ENCODE peak calls at places on chromosomes 3 and 15, in six cellular contexts. O is H1, J is K562, M is GM12878, U is HepG2, B is SK-N-SH. R is an unnamed sample.

GRCh38 chr3:32422943-32423342 is 31.3 kb downstream of the CMTM7 start:
- DNase-seq in J (no peak), O (no peak), U (no peak), B (no peak), M (no peak), R (no peak)

GRCh38 chr15:81015595-81016252 is 15.0 kb downstream of the TLNRD1 start:
- DNase-seq in J (no peak), O (no peak), M (no peak), U (no peak), B (peak), R (no peak)

GRCh38 chr3:10025205-10026083 is 793 bp upstream of the FANCD2 start:
- DNase-seq in M (no peak), B (no peak), J (no peak), O (no peak), U (no peak), R (no peak)

GRCh38 chr15:60370804-60371700 is 26.7 kb downstream of the ANXA2 start:
- DNase-seq in B (no peak), O (no peak), M (no peak), U (peak), J (no peak), R (peak)

GRCh38 chr3:72924055-72924454 is 36.2 kb downstream of the GXYLT2 start:
- DNase-seq in U (no peak), J (no peak), M (no peak), O (no peak), B (no peak), R (no peak)

GRCh38 chr3:58793052-58793451 is 126.5 kb upstream of the FAM3D start:
- DNase-seq in M (no peak), O (no peak), U (no peak), J (no peak), B (no peak), R (no peak)

GRCh38 chr3:10495003-10495402 is 10.4 kb downstream of the ATP2B2 start:
- DNase-seq in O (no peak), U (peak), B (peak), J (peak), M (no peak), R (peak)

GRCh38 chr3:141306922-141307321 is 61.4 kb upstream of the ZBTB38 start:
- DNase-seq in J (no peak), B (no peak), M (no peak), U (no peak), O (no peak), R (no peak)

GRCh38 chr3:177282028-177282655 is 84.9 kb upstream of the TBL1XR1 start:
- DNase-seq in J (no peak), U (no peak), M (no peak), O (no peak), B (no peak), R (no peak)

GRCh38 chr3:190912736-190913135 is 50.2 kb upstream of the GMNC start:
- DNase-seq in U (no peak), J (no peak), O (no peak), M (no peak), B (no peak), R (no peak)

GRCh38 chr3:61562810-61563613 is 1.6 kb downstream of the PTPRG start:
- DNase-seq in B (peak), U (peak), O (no peak), J (no peak), M (no peak), R (no peak)

GRCh38 chr3:31364711-31365110 is 168.0 kb upstream of the STT3B start:
- DNase-seq in O (no peak), J (no peak), M (no peak), U (no peak), B (no peak), R (no peak)
- TF ChIP-seq CTCF in O (no peak), J (no peak), M (no peak), U (no peak), B (peak), R (no peak)

DNA sequence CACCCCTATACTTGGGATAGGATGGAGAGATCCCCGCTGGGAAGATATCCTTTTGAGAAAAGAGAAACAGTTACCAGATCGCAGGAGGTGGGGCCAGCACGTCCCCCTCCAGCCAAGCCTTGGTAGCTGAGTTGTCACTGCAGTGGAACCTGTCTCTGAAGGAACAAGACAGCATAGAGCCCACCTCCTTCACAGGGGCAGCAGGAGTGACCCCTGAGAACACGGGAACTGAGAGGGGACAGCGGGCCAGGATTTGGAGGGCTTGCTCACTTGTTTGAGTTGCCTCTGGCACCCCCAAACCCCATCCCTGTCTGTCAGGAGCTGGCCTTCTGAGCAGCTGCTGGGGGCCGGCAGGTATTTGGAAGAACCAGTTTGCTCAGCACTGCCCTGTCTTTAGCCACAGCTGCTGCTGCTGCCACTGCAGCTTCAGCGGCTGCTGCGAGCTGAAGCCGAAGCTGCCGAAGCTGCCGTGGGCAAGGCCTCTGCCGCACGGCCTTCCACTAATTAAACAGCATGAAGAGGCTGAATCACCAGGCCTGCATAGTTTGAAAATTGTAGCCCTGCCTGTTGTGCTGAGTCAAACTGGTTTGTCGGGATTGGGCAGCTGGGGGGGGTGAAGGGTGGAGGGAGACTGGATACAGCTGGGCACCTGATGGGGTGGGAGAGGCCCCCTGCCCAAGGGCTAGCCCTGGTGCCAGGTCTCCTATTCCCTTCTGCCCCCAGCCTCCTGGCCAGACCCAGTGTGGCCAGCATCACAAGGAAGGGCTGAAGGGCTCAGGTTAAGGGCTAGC is 4.0 kb downstream of the EPHB3 start:
- DNase-seq in B (peak), M (no peak), O (no peak), J (no peak), U (no peak), R (peak)
- TF ChIP-seq RAD21 in B (peak), M (no peak), O (no peak), J (no peak), U (no peak), R (no peak)

GRCh38 chr15:97745481-97746071 is 214.9 kb upstream of the ARRDC4 start:
- DNase-seq in U (peak), J (peak), M (no peak), B (peak), O (no peak), R (no peak)
- TF ChIP-seq SIN3A in U (no peak), J (no peak), M (no peak), B (no peak), O (no peak), R (no peak)

DNA sequence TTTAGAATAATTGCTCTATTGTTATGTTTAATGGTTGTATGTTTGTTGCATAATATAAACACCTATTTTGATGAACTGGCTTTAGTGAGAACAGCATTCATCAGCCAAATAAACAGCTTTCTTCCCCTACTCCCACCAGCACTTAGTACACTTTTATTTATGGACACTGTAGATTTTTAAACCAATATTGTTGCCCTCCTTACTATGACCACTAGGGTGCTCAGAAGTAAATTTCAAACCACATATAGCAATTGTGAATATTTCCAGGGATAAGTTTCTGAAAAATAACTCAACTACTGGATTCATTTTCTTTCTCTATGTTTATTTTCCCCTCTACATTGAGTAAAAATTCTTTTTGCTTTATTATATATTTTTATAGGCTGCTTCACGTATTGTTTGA is 84.7 kb upstream of the PTX3 start:
- DNase-seq in M (no peak), J (no peak), B (no peak), O (no peak), U (no peak), R (no peak)
- TF ChIP-seq CTCF in M (no peak), J (no peak), B (peak), O (peak), U (no peak), R (peak)

DNA sequence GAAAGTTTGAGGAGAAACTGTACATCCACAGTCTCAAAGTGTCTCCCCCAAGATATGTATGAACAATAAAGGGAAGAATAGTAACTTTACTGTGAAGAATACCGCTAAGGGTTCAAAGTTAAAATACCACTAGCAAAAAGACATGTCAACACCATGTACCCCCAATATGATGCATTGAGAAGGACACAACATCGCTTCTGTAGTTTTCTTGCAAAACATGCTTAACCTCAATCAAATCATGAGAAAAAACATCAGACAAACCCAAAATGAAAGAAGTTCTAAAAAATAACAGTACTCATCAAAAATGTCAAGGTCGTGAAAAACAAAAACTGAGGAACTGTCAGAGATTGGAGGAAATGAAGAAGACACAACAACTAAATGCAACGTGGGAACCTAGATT is 3.6 kb downstream of the HERC1 start:
- DNase-seq in M (no peak), J (no peak), U (no peak), O (no peak), B (no peak), R (no peak)
- TF ChIP-seq RAD21 in M (no peak), J (no peak), U (no peak), O (no peak), B (no peak), R (no peak)

DNA sequence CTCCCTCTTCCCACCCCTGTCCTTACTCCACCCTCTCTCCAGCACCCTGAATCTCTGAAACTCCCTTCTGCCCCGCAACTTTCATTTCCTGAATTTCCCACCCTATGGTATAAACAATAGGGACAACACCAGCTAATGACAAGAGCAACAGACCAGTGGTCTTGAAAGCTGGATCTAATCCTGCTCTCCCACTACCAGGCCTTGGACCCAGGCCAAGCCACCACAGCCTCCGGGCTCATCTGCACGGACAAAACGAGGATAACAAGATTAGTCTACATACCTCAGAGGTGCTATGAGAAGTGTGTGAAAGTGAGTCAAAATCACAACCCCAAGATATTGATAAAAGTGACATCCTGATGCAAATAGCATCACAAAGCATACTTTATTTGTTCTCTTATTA is 128.6 kb downstream of the ERC2 start:
- DNase-seq in M (no peak), B (peak), O (no peak), U (no peak), J (no peak), R (no peak)
- TF ChIP-seq SIN3A in M (no peak), B (no peak), O (no peak), U (no peak), J (no peak), R (no peak)

GRCh38 chr3:137792633-137793271 is 28.6 kb downstream of the SOX14 start:
- DNase-seq in J (peak), M (no peak), O (no peak), B (peak), U (peak), R (peak)
- TF ChIP-seq CTCF in J (peak), M (peak), O (peak), B (peak), U (peak), R (peak)

GRCh38 chr15:56877591-56877990 is 40.9 kb upstream of the TCF12 start:
- DNase-seq in U (no peak), J (no peak), O (no peak), B (no peak), M (no peak), R (no peak)
- TF ChIP-seq RAD21 in U (no peak), J (no peak), O (no peak), B (no peak), M (no peak), R (no peak)

R was measured in HCT116.